ENCODE peak calls at places on chromosome 13, in eight cellular contexts. One of them, this sample, is unnamed.

GRCh38 chr13:38824342-38824741 is 137.5 kb downstream of the FREM2 start:
- DNase-seq in cardiac muscle cell: no peak
- DNase-seq in pancreas: no peak
- DNase-seq in AG04450: no peak
- DNase-seq in uterus: no peak
- DNase-seq in kidney: no peak
- DNase-seq in fibroblast of lung: no peak
- DNase-seq in PC-3: no peak
- DNase-seq in this sample: no peak

GRCh38 chr13:52454459-52454824 is 836 bp upstream of the CKAP2 start:
- DNase-seq in AG04450: no peak
- DNase-seq in pancreas: no peak
- DNase-seq in PC-3: peak; percentile 11
- DNase-seq in kidney: no peak
- DNase-seq in uterus: no peak
- DNase-seq in cardiac muscle cell: peak; percentile 10
- DNase-seq in fibroblast of lung: peak; percentile 7
- DNase-seq in this sample: peak; percentile 27

GRCh38 chr13:99331881-99332293 is 24.7 kb upstream of the GPR183 start:
- DNase-seq in PC-3: peak; percentile 74
- DNase-seq in pancreas: no peak
- DNase-seq in kidney: no peak
- DNase-seq in fibroblast of lung: no peak
- DNase-seq in AG04450: no peak
- DNase-seq in uterus: no peak
- DNase-seq in cardiac muscle cell: no peak
- DNase-seq in this sample: no peak

GRCh38 chr13:99417151-99417820 is 84.0 kb upstream of the TM9SF2 start:
- DNase-seq in kidney: no peak
- DNase-seq in cardiac muscle cell: no peak
- DNase-seq in fibroblast of lung: no peak
- DNase-seq in PC-3: no peak
- DNase-seq in pancreas: no peak
- DNase-seq in AG04450: no peak
- DNase-seq in uterus: no peak
- DNase-seq in this sample: no peak

GRCh38 chr13:80339841-80340642 is 884 bp downstream of the SPRY2 start:
- DNase-seq in AG04450: no peak
- DNase-seq in cardiac muscle cell: peak; percentile 59
- DNase-seq in kidney: peak; percentile 88
- DNase-seq in uterus: peak; percentile 43
- DNase-seq in pancreas: peak; percentile 50
- DNase-seq in PC-3: peak; percentile 30
- DNase-seq in fibroblast of lung: peak; percentile 28
- DNase-seq in this sample: peak; percentile 67

GRCh38 chr13:99617474-99618255 is 116.4 kb downstream of the TM9SF2 start:
- DNase-seq in kidney: no peak
- DNase-seq in AG04450: no peak
- DNase-seq in PC-3: peak; percentile 46
- DNase-seq in fibroblast of lung: peak; percentile 62
- DNase-seq in pancreas: no peak
- DNase-seq in cardiac muscle cell: peak; percentile 70
- DNase-seq in uterus: peak; percentile 37
- DNase-seq in this sample: peak; percentile 12

GRCh38 chr13:28590450-28590849 is 68.5 kb upstream of the POMP start:
- DNase-seq in PC-3: no peak
- DNase-seq in kidney: no peak
- DNase-seq in pancreas: no peak
- DNase-seq in AG04450: no peak
- DNase-seq in uterus: no peak
- DNase-seq in cardiac muscle cell: no peak
- DNase-seq in fibroblast of lung: no peak
- DNase-seq in this sample: no peak

GRCh38 chr13:109783815-109784589 is 2.4 kb downstream of the IRS2 start:
- DNase-seq in AG04450: no peak
- DNase-seq in uterus: peak; percentile 17
- DNase-seq in cardiac muscle cell: no peak
- DNase-seq in kidney: peak; percentile 82
- DNase-seq in PC-3: no peak
- DNase-seq in pancreas: peak; percentile 33
- DNase-seq in fibroblast of lung: no peak
- DNase-seq in this sample: no peak

GRCh38 chr13:80376554-80376953 is 35.6 kb upstream of the SPRY2 start:
- DNase-seq in kidney: no peak
- DNase-seq in cardiac muscle cell: no peak
- DNase-seq in PC-3: no peak
- DNase-seq in uterus: no peak
- DNase-seq in pancreas: no peak
- DNase-seq in AG04450: no peak
- DNase-seq in fibroblast of lung: no peak
- DNase-seq in this sample: no peak

GRCh38 chr13:80010846-80011245 is 330.1 kb downstream of the SPRY2 start:
- DNase-seq in uterus: no peak
- DNase-seq in kidney: no peak
- DNase-seq in pancreas: no peak
- DNase-seq in cardiac muscle cell: no peak
- DNase-seq in AG04450: no peak
- DNase-seq in PC-3: no peak
- DNase-seq in fibroblast of lung: no peak
- DNase-seq in this sample: no peak

GRCh38 chr13:53672005-53672404 is 643.4 kb downstream of the OLFM4 start:
- DNase-seq in AG04450: no peak
- DNase-seq in pancreas: no peak
- DNase-seq in kidney: no peak
- DNase-seq in cardiac muscle cell: peak; percentile 0
- DNase-seq in uterus: no peak
- DNase-seq in PC-3: no peak
- DNase-seq in fibroblast of lung: no peak
- DNase-seq in this sample: no peak
- H3K9me3 ChIP-seq in AG04450: peaks cover 3% of the 10 kb centered on the region
- H3K9me3 ChIP-seq in pancreas: no peaks in the 10 kb centered on the region
- H3K9me3 ChIP-seq in kidney: peaks cover 2% of the 10 kb centered on the region
- H3K9me3 ChIP-seq in cardiac muscle cell: no peaks in the 10 kb centered on the region
- H3K9me3 ChIP-seq in uterus: no peaks in the 10 kb centered on the region
- H3K9me3 ChIP-seq in PC-3: no peaks in the 10 kb centered on the region
- H3K9me3 ChIP-seq in fibroblast of lung: no peaks in the 10 kb centered on the region
- H3K9me3 ChIP-seq in this sample: no peaks in the 10 kb centered on the region

GRCh38 chr13:89363144-89363543 is 1692.0 kb downstream of the SLITRK5 start:
- DNase-seq in PC-3: no peak
- DNase-seq in fibroblast of lung: no peak
- DNase-seq in pancreas: no peak
- DNase-seq in AG04450: no peak
- DNase-seq in kidney: peak; percentile 64
- DNase-seq in cardiac muscle cell: no peak
- DNase-seq in uterus: no peak
- DNase-seq in this sample: no peak

DNA sequence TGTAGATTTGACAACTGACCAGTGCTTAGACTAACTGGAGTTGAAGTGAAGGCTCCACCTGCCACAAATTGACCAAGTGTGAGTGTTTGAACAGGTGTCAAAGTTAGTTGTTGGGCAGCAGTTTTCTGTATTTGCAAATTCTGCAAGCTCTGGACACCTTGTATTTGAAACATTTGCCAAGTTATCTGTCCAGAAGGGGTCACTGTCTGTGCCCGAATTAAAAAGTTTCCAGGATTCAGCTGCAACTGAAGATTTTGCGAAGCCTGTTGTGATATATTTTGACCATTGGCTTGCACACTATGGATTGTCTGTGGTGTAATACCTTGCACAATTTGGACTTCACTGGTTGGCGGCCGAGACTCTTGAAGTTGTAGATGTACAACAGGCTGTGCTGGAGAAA is 1690.7 kb downstream of the SLITRK5 start:
- DNase-seq in uterus: no peak
- DNase-seq in kidney: no peak
- DNase-seq in pancreas: no peak
- DNase-seq in cardiac muscle cell: no peak
- DNase-seq in AG04450: no peak
- DNase-seq in PC-3: peak; percentile 41
- DNase-seq in fibroblast of lung: peak; percentile 23
- DNase-seq in this sample: no peak
- TF ChIP-seq CTCF in uterus: no peak
- TF ChIP-seq CTCF in kidney: peak; percentile 15
- TF ChIP-seq CTCF in pancreas: no peak
- TF ChIP-seq CTCF in cardiac muscle cell: peak; percentile 40
- TF ChIP-seq CTCF in AG04450: peak; percentile 37
- TF ChIP-seq CTCF in PC-3: peak; percentile 53
- TF ChIP-seq CTCF in fibroblast of lung: peak; percentile 22
- TF ChIP-seq CTCF in this sample: no peak

GRCh38 chr13:70107498-70108271 is at the start of gene ATXN8OS:
- DNase-seq in pancreas: no peak
- DNase-seq in cardiac muscle cell: peak; percentile 19
- DNase-seq in AG04450: no peak
- DNase-seq in kidney: peak; percentile 67
- DNase-seq in fibroblast of lung: no peak
- DNase-seq in uterus: no peak
- DNase-seq in PC-3: no peak
- DNase-seq in this sample: no peak
- H3K4me3 ChIP-seq in pancreas: no peak within 1 kb of the TSS
- H3K4me3 ChIP-seq in cardiac muscle cell: peak within 1 kb of the TSS; percentile 20
- H3K4me3 ChIP-seq in AG04450: no peak within 1 kb of the TSS
- H3K4me3 ChIP-seq in kidney: no peak within 1 kb of the TSS
- H3K4me3 ChIP-seq in fibroblast of lung: no peak within 1 kb of the TSS
- H3K4me3 ChIP-seq in uterus: no peak within 1 kb of the TSS
- H3K4me3 ChIP-seq in PC-3: no peak within 1 kb of the TSS
- H3K4me3 ChIP-seq in this sample: no peak within 1 kb of the TSS

DNA sequence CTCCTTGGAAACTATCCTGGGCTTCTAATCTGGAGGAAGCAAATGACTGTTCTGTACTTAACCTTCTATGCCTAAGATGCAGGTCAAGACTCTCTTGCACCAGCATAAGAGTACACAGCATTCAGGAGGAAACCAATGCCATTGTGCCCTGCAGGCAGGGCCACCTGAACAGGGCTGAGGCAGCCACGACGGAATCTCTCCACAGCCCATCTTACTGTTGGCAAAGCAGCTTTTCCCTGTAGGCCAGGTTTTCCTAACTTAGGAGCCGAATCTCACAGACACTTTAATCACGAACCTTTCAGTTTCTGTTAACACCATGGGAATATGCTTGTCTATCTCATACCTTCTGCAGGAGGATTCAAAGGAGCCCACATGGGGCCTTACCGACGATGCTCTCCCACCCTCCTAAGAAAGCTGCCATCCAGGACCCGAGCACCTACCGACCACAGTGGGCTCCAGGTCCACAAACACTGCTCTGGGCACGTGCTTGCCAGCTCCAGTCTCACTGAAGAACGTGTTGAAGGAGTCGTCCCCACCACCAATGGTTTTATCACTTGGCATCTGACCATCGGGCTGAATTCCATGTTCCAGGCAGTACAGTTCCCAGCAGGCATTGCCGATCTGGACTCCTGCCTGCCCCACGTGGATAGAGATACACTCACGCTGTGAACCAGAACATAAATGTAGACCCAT is 2.6 kb downstream of the TUBA3C start:
- DNase-seq in cardiac muscle cell: no peak
- DNase-seq in AG04450: no peak
- DNase-seq in PC-3: no peak
- DNase-seq in fibroblast of lung: no peak
- DNase-seq in kidney: no peak
- DNase-seq in uterus: no peak
- DNase-seq in pancreas: peak; percentile 42
- DNase-seq in this sample: no peak
- H3K9me3 ChIP-seq in cardiac muscle cell: no peaks in the 10 kb centered on the region
- H3K9me3 ChIP-seq in AG04450: peaks cover 84% of the 10 kb centered on the region
- H3K9me3 ChIP-seq in PC-3: no peaks in the 10 kb centered on the region
- H3K9me3 ChIP-seq in fibroblast of lung: no peaks in the 10 kb centered on the region
- H3K9me3 ChIP-seq in kidney: no peaks in the 10 kb centered on the region
- H3K9me3 ChIP-seq in uterus: no peaks in the 10 kb centered on the region
- H3K9me3 ChIP-seq in pancreas: no peaks in the 10 kb centered on the region
- H3K9me3 ChIP-seq in this sample: no peaks in the 10 kb centered on the region

GRCh38 chr13:20704459-20705069 is 1.1 kb downstream of the IL17D start:
- DNase-seq in AG04450: no peak
- DNase-seq in cardiac muscle cell: no peak
- DNase-seq in fibroblast of lung: no peak
- DNase-seq in kidney: no peak
- DNase-seq in uterus: no peak
- DNase-seq in PC-3: no peak
- DNase-seq in pancreas: no peak
- DNase-seq in this sample: no peak

GRCh38 chr13:20702530-20702929 is 969 bp upstream of the IL17D start:
- DNase-seq in cardiac muscle cell: no peak
- DNase-seq in PC-3: no peak
- DNase-seq in kidney: no peak
- DNase-seq in pancreas: no peak
- DNase-seq in fibroblast of lung: peak; percentile 44
- DNase-seq in AG04450: no peak
- DNase-seq in uterus: no peak
- DNase-seq in this sample: no peak

GRCh38 chr13:20706661-20707060 is 3.2 kb downstream of the IL17D start:
- DNase-seq in cardiac muscle cell: no peak
- DNase-seq in pancreas: no peak
- DNase-seq in AG04450: no peak
- DNase-seq in fibroblast of lung: no peak
- DNase-seq in uterus: no peak
- DNase-seq in PC-3: no peak
- DNase-seq in kidney: no peak
- DNase-seq in this sample: no peak

GRCh38 chr13:20702945-20703784 is at the start of gene IL17D:
- DNase-seq in kidney: peak; percentile 84
- DNase-seq in cardiac muscle cell: peak; percentile 56
- DNase-seq in AG04450: no peak
- DNase-seq in PC-3: no peak
- DNase-seq in pancreas: no peak
- DNase-seq in fibroblast of lung: no peak
- DNase-seq in uterus: no peak
- DNase-seq in this sample: peak; percentile 15

GRCh38 chr13:20703785-20704458 is 423 bp downstream of the IL17D start:
- DNase-seq in pancreas: peak; percentile 94
- DNase-seq in cardiac muscle cell: peak; percentile 91
- DNase-seq in fibroblast of lung: peak; percentile 78
- DNase-seq in AG04450: peak; percentile 45
- DNase-seq in kidney: peak; percentile 94
- DNase-seq in PC-3: peak; percentile 94
- DNase-seq in uterus: peak; percentile 73
- DNase-seq in this sample: peak; percentile 90
- TF ChIP-seq CTCF in pancreas: peak; percentile 43
- TF ChIP-seq CTCF in cardiac muscle cell: peak; percentile 52
- TF ChIP-seq CTCF in fibroblast of lung: peak; percentile 38
- TF ChIP-seq CTCF in AG04450: peak; percentile 56
- TF ChIP-seq CTCF in kidney: peak; percentile 63
- TF ChIP-seq CTCF in PC-3: peak; percentile 26
- TF ChIP-seq CTCF in uterus: no peak
- TF ChIP-seq CTCF in this sample: peak; percentile 78

GRCh38 chr13:22717036-22717435 is 463.7 kb upstream of the SGCG start:
- DNase-seq in uterus: no peak
- DNase-seq in AG04450: no peak
- DNase-seq in cardiac muscle cell: no peak
- DNase-seq in fibroblast of lung: no peak
- DNase-seq in kidney: peak; percentile 25
- DNase-seq in pancreas: no peak
- DNase-seq in PC-3: no peak
- DNase-seq in this sample: no peak
- H3K4me3 ChIP-seq in uterus: no peak overlapping the region
- H3K4me3 ChIP-seq in AG04450: no peak overlapping the region
- H3K4me3 ChIP-seq in cardiac muscle cell: no peak overlapping the region
- H3K4me3 ChIP-seq in fibroblast of lung: no peak overlapping the region
- H3K4me3 ChIP-seq in kidney: no peak overlapping the region
- H3K4me3 ChIP-seq in pancreas: no peak overlapping the region
- H3K4me3 ChIP-seq in PC-3: no peak overlapping the region
- H3K4me3 ChIP-seq in this sample: no peak overlapping the region

DNA sequence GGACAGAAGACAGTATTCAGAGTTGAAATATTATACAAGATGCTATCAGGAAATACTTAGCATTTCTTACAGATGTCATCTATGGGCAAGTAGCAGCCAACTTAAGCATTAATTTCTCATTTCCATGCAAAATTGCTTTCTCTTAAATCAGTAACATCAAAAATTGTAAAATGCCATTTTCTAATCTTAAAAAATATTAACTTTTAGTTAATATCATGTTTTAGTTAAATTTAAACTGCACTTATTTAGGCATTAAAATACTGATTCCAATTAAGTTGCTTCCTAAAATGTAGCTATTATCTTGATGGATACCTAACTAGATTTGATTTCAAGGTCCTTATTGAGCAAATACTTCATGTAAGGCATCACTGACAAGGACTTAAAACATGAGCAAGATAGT is 27.8 kb downstream of the METTL21C start:
- DNase-seq in cardiac muscle cell: no peak
- DNase-seq in pancreas: no peak
- DNase-seq in uterus: no peak
- DNase-seq in kidney: no peak
- DNase-seq in AG04450: no peak
- DNase-seq in PC-3: no peak
- DNase-seq in fibroblast of lung: no peak
- DNase-seq in this sample: no peak
- H3K9me3 ChIP-seq in cardiac muscle cell: no peaks in the 10 kb centered on the region
- H3K9me3 ChIP-seq in pancreas: no peaks in the 10 kb centered on the region
- H3K9me3 ChIP-seq in uterus: no peaks in the 10 kb centered on the region
- H3K9me3 ChIP-seq in kidney: no peaks in the 10 kb centered on the region
- H3K9me3 ChIP-seq in AG04450: no peaks in the 10 kb centered on the region
- H3K9me3 ChIP-seq in PC-3: no peaks in the 10 kb centered on the region
- H3K9me3 ChIP-seq in fibroblast of lung: no peaks in the 10 kb centered on the region
- H3K9me3 ChIP-seq in this sample: no peaks in the 10 kb centered on the region